ENCODE peak calls at places on chromosome 22, in eight cellular contexts. B is HFF-Myc, K is A549, O is upper lobe of right lung, J is MCF 10A, X is cardiac fibroblast, Q is right lobe of liver, Z is suprapubic skin. N is an unnamed sample.

GRCh38 chr22:37544955-37545702 is 15.2 kb upstream of the CDC42EP1 start:
- DNase-seq in O (peak), Z (peak), J (peak), K (peak), B (no peak), Q (peak), X (peak), N (peak)

GRCh38 chr22:17350292-17350691 is 19.0 kb upstream of the CECR2 start:
- DNase-seq in J (no peak), K (no peak), Z (no peak), B (no peak), Q (no peak), O (no peak), X (no peak), N (no peak)

GRCh38 chr22:19995611-19996339 is 20.8 kb downstream of the ARVCF start:
- DNase-seq in J (no peak), Z (no peak), B (no peak), O (no peak), X (peak), Q (no peak), K (no peak), N (no peak)

GRCh38 chr22:37293172-37293571 is 10.9 kb downstream of the CYTH4 start:
- DNase-seq in Z (no peak), B (no peak), Q (no peak), J (no peak), O (no peak), X (no peak), K (no peak), N (no peak)

GRCh38 chr22:46084943-46085830 is 65.1 kb upstream of the PPARA start:
- DNase-seq in K (no peak), O (peak), Z (peak), B (no peak), Q (peak), J (peak), X (peak), N (no peak)

GRCh38 chr22:19932367-19933206 is 9.0 kb upstream of the COMT start:
- DNase-seq in O (peak), J (no peak), B (no peak), K (no peak), Z (no peak), Q (peak), X (no peak), N (no peak)

GRCh38 chr22:22558972-22559603 is at the start of gene PRAME:
- DNase-seq in K (peak), X (peak), Q (peak), Z (no peak), O (peak), J (peak), B (no peak), N (peak)

GRCh38 chr22:33656808-33657628 is 263.3 kb downstream of the LARGE1 start:
- DNase-seq in Q (no peak), Z (no peak), X (no peak), O (no peak), B (no peak), J (no peak), K (no peak), N (no peak)

GRCh38 chr22:32649515-32650200 is 151.8 kb upstream of the TIMP3 start:
- DNase-seq in J (no peak), Z (peak), X (no peak), K (no peak), B (no peak), Q (no peak), O (no peak), N (peak)

GRCh38 chr22:19970479-19971275 is 29.1 kb upstream of the TXNRD2 start:
- DNase-seq in B (no peak), X (peak), Z (no peak), Q (peak), J (peak), K (peak), O (peak), N (peak)

DNA sequence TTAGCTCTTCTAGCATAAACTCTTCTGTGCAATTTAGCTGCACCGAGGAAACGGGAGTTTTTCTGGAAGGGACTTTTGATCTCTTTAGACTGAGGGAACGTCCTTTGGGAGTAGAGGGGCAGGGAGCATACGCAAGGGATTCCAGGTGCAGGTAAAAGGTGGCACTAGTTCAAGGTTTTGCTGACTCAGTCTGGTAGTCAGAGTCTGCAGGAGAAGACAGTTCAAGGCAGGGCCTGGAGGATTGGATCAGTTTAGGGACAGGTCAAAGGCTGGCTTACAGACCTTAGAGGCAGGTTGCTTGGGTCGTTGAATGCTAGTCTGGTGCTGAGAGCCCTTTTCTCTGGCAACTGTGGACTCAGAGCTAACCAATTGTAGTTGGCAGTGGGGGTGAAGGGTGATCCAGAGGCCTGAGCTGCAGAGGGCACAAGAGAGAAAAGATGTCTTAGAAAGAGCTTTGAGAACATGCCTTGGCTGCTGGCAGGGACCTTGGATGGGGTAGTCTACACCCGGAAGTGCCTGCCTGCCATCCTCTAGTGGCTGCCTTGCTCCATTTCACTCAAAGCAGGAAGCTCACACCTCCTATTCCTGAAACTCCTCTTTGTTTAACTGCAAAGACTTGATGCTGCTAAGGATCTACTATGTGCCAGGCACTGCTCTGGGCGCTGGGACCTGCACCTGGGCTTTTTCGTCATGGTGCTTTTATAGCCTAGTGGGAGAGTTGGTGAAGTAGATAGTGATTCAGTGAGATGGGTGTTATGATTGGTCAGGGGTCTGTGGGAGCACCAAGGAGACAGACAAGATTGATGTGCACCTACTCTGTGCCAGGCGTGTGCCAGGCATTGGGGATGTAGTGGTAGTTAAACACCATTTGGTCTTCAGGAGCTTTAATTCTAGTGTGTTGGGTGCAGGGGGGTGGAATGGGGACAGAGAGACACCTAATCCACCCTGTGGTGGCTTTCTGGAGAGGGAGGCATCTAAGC is 17.1 kb downstream of the MIAT start:
- DNase-seq in J (no peak), O (no peak), Z (no peak), K (no peak), X (no peak), Q (no peak), B (no peak), N (peak)
- TF ChIP-seq CTCF in J (no peak), O (no peak), Z (no peak), K (no peak), X (no peak), Q (no peak), B (no peak), N (no peak)

DNA sequence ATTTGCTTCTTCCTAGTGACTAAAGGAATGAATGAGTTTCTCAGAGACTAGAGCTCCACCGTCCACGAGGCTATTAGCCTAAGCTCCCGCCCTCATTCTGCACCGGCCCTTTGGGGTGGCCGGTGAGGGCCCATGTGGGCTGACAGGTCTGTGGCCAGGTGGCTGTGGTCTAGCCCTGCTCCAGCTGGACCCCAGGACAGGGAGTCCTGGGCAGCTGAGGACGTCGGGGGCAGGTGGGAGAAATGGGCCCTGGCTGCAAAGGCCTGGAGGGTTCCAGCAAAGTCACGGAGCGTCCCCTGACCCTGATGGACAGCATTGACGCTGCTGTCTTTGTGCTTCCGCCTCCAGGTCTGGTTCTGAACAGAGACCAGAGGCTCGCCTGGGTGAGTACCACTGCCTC is 12.2 kb downstream of the SERHL2 start:
- DNase-seq in Z (no peak), K (no peak), O (no peak), X (no peak), B (no peak), J (no peak), Q (no peak), N (no peak)
- TF ChIP-seq CTCF in Z (no peak), K (no peak), O (no peak), X (no peak), B (no peak), J (no peak), Q (no peak), N (no peak)

DNA sequence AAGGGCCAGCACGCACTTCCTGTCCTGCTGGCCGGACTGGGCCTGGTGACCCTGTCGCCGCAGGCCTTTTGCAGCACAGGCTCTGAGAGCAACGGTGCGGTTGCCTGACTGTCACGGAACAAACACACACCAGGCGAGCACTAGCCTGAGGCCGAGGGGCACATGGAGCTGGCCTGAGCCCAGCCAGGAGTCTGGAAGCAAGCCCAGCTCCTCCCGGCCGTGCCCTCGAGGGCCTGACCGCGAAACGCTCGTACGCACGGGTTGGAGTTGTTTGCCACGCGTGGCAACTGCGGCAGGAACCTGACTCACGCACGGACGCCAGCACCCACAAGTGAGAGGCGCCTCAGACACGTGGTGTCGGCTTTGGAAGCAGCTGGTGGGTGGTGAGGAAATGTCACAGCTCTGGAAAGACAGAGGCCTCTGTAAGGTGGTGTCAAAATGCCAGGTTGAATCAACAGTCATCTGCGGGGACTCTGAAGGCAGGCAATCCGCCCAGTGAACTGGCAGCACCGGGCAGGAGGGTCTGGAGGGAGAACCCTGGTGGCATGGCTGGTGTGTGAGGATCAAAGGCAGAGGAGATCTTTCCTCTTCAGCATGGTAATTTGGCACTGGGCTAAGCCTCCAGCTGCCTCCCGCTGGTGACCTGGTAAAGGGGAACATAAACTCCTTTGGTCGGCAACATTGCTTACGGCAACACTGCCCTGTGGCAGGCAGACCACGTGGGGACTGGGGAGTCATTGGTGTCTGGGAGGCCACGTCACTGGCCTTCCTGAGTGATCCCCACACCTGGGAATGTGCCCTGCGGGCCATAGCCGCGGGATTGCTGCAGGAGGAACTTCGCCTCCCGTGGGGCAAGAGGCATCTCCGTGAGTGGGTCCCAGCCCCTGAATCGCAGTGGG is 15.3 kb upstream of the IL17REL start:
- DNase-seq in B (no peak), X (no peak), K (peak), Q (peak), J (peak), O (peak), Z (peak), N (peak)
- TF ChIP-seq CTCF in B (no peak), X (no peak), K (no peak), Q (no peak), J (no peak), O (no peak), Z (no peak), N (no peak)

GRCh38 chr22:48070760-48071159 is 1308.3 kb downstream of the TBC1D22A start:
- DNase-seq in Q (no peak), B (no peak), J (no peak), K (no peak), X (no peak), O (no peak), Z (no peak), N (no peak)
- TF ChIP-seq CTCF in Q (no peak), B (no peak), J (no peak), K (no peak), X (no peak), O (no peak), Z (no peak), N (no peak)